ENCODE peak calls at places on chromosomes 12 and 14, in eight cellular contexts. H is left colon, J is prostate gland, G is progenitor cell of endocrine pancreas, E is fibroblast of the aortic adventitia, T is RPMI7951, A is GM23338, N is HFFc6. R is an unnamed sample.

GRCh38 chr12:8088574-8088973 is 6.5 kb downstream of the NECAP1 start:
- DNase-seq in G (no peak), A (no peak), H (no peak), J (no peak), N (no peak), T (no peak), E (no peak), R (no peak)

GRCh38 chr14:105855246-105855892 is 329.0 kb downstream of the TMEM121 start:
- DNase-seq in J (no peak), N (no peak), G (no peak), E (no peak), H (peak), T (no peak), A (no peak), R (no peak)

GRCh38 chr14:100419856-100420255 is 96.7 kb downstream of the SLC25A47 start:
- DNase-seq in T (no peak), J (no peak), E (no peak), G (no peak), H (no peak), N (no peak), A (peak), R (no peak)

GRCh38 chr12:120227233-120228040 is 26.5 kb upstream of the RPLP0 start:
- DNase-seq in H (no peak), A (no peak), N (no peak), T (no peak), E (no peak), J (no peak), G (no peak), R (no peak)

GRCh38 chr14:96394047-96394815 is 2.3 kb downstream of the AK7 start:
- DNase-seq in J (no peak), H (no peak), A (no peak), T (no peak), E (no peak), N (no peak), G (no peak), R (no peak)

GRCh38 chr12:46874642-46875041 is 48.8 kb upstream of the SLC38A4 start:
- DNase-seq in J (no peak), G (no peak), N (peak), A (no peak), T (peak), E (peak), H (no peak), R (no peak)

GRCh38 chr14:94640721-94641631 is 28.8 kb downstream of the SERPINA3 start:
- DNase-seq in J (no peak), E (no peak), H (no peak), N (no peak), G (no peak), A (no peak), T (no peak), R (no peak)

GRCh38 chr12:114767906-114768697 is 84.1 kb upstream of the TBX3 start:
- DNase-seq in A (no peak), N (no peak), E (peak), H (no peak), J (no peak), G (no peak), T (peak), R (no peak)

GRCh38 chr14:93725002-93725582 is 63.2 kb downstream of the PRIMA1 start:
- DNase-seq in J (no peak), H (no peak), E (no peak), A (no peak), N (no peak), G (no peak), T (no peak), R (no peak)

GRCh38 chr12:23954332-23954731 is 4.9 kb upstream of the SOX5 start:
- DNase-seq in E (peak), G (no peak), H (no peak), A (no peak), J (no peak), T (no peak), N (no peak), R (no peak)

GRCh38 chr12:24360057-24360456 is 410.6 kb upstream of the SOX5 start:
- DNase-seq in N (no peak), J (no peak), T (no peak), G (no peak), H (no peak), A (no peak), E (no peak), R (no peak)

GRCh38 chr14:77314043-77314442 is 6.6 kb downstream of the POMT2 start:
- DNase-seq in H (no peak), A (peak), N (peak), T (peak), J (peak), G (no peak), E (peak), R (no peak)

GRCh38 chr14:54085137-54085810 is 128.6 kb upstream of the BMP4 start:
- DNase-seq in G (no peak), A (peak), E (peak), T (peak), J (no peak), H (no peak), N (peak), R (no peak)

GRCh38 chr14:45201908-45202307 is 51.1 kb downstream of the MIS18BP1 start:
- DNase-seq in J (no peak), H (no peak), A (peak), T (peak), E (no peak), G (no peak), N (peak), R (no peak)

GRCh38 chr12:127655691-127656090 is 611.3 kb upstream of the TMEM132C start:
- DNase-seq in G (no peak), H (no peak), J (no peak), N (peak), T (no peak), E (peak), A (no peak), R (no peak)

GRCh38 chr12:3293446-3294161 is 197.4 kb upstream of the PRMT8 start:
- DNase-seq in N (peak), E (peak), J (no peak), H (no peak), T (peak), A (no peak), G (no peak), R (no peak)

GRCh38 chr12:53596920-53597363 is 29.2 kb downstream of the ATF7 start:
- DNase-seq in T (peak), G (no peak), A (no peak), N (peak), J (no peak), H (no peak), E (peak), R (no peak)

GRCh38 chr14:74401504-74402241 is 24.3 kb downstream of the SYNDIG1L start:
- DNase-seq in E (no peak), A (peak), J (no peak), T (peak), H (peak), G (no peak), N (no peak), R (no peak)

GRCh38 chr14:57575482-57575881 is 81.8 kb upstream of the CCDC198 start:
- DNase-seq in N (no peak), T (no peak), J (no peak), E (no peak), H (no peak), G (no peak), A (no peak), R (no peak)

R was measured in cortex of kidney.